ENCODE peak calls at places on chromosomes 12 and 14, in five cellular contexts. One of them, this sample, is unnamed.

GRCh38 chr12:10717410-10717809 is 5.7 kb downstream of the YBX3 start:
- DNase-seq in PC-3: no peak
- DNase-seq in colonic mucosa: no peak
- DNase-seq in upper lobe of right lung: no peak
- DNase-seq in ovary: no peak
- DNase-seq in this sample: no peak

GRCh38 chr14:53325176-53325806 is 172.2 kb upstream of the DDHD1 start:
- DNase-seq in PC-3: peak
- DNase-seq in colonic mucosa: no peak
- DNase-seq in upper lobe of right lung: no peak
- DNase-seq in ovary: no peak
- DNase-seq in this sample: no peak

GRCh38 chr14:45070215-45070614 is 13.7 kb upstream of the PRPF39 start:
- DNase-seq in PC-3: peak
- DNase-seq in colonic mucosa: no peak
- DNase-seq in upper lobe of right lung: no peak
- DNase-seq in ovary: no peak
- DNase-seq in this sample: no peak

GRCh38 chr12:31005944-31006361 is 67.7 kb upstream of the DDX11 start:
- DNase-seq in PC-3: peak
- DNase-seq in colonic mucosa: no peak
- DNase-seq in upper lobe of right lung: peak
- DNase-seq in ovary: no peak
- DNase-seq in this sample: no peak

GRCh38 chr12:20463920-20464524 is 95.7 kb downstream of the PDE3A start:
- DNase-seq in PC-3: peak
- DNase-seq in colonic mucosa: no peak
- DNase-seq in upper lobe of right lung: no peak
- DNase-seq in ovary: no peak
- DNase-seq in this sample: no peak

GRCh38 chr12:38934696-38935095 is 29.3 kb upstream of the CPNE8 start:
- DNase-seq in PC-3: peak
- DNase-seq in colonic mucosa: no peak
- DNase-seq in upper lobe of right lung: no peak
- DNase-seq in ovary: no peak
- DNase-seq in this sample: no peak

GRCh38 chr12:103561174-103561573 is 25.9 kb upstream of the STAB2 start:
- DNase-seq in PC-3: peak
- DNase-seq in colonic mucosa: no peak
- DNase-seq in upper lobe of right lung: no peak
- DNase-seq in ovary: no peak
- DNase-seq in this sample: no peak

GRCh38 chr12:16766736-16767135 is 160.8 kb upstream of the LMO3 start:
- DNase-seq in PC-3: no peak
- DNase-seq in colonic mucosa: no peak
- DNase-seq in upper lobe of right lung: no peak
- DNase-seq in ovary: no peak
- DNase-seq in this sample: no peak

GRCh38 chr12:450438-450837 is 9.3 kb upstream of the B4GALNT3 start:
- DNase-seq in PC-3: no peak
- DNase-seq in colonic mucosa: peak
- DNase-seq in upper lobe of right lung: no peak
- DNase-seq in ovary: no peak
- DNase-seq in this sample: no peak

GRCh38 chr12:6361834-6362233 is 13.5 kb downstream of the SCNN1A start:
- DNase-seq in PC-3: peak
- DNase-seq in colonic mucosa: peak
- DNase-seq in upper lobe of right lung: peak
- DNase-seq in ovary: no peak
- DNase-seq in this sample: peak

GRCh38 chr12:19893514-19893913 is 454.2 kb downstream of the AEBP2 start:
- DNase-seq in PC-3: peak
- DNase-seq in colonic mucosa: no peak
- DNase-seq in upper lobe of right lung: no peak
- DNase-seq in ovary: no peak
- DNase-seq in this sample: no peak

GRCh38 chr12:29309320-29309902 is 71.6 kb downstream of the ERGIC2 start:
- DNase-seq in PC-3: peak
- DNase-seq in colonic mucosa: no peak
- DNase-seq in upper lobe of right lung: no peak
- DNase-seq in ovary: no peak
- DNase-seq in this sample: no peak

GRCh38 chr14:57169901-57170300 is 98.8 kb downstream of the EXOC5 start:
- DNase-seq in PC-3: no peak
- DNase-seq in colonic mucosa: no peak
- DNase-seq in upper lobe of right lung: no peak
- DNase-seq in ovary: no peak
- DNase-seq in this sample: no peak

GRCh38 chr12:77553976-77554619 is 276.6 kb upstream of the NAV3 start:
- DNase-seq in PC-3: no peak
- DNase-seq in colonic mucosa: no peak
- DNase-seq in upper lobe of right lung: no peak
- DNase-seq in ovary: no peak
- DNase-seq in this sample: no peak

GRCh38 chr14:61695695-61696527 is 598 bp downstream of the HIF1A start:
- DNase-seq in PC-3: peak
- DNase-seq in colonic mucosa: peak
- DNase-seq in upper lobe of right lung: peak
- DNase-seq in ovary: peak
- DNase-seq in this sample: peak

GRCh38 chr12:47068539-47068938 is 10.9 kb upstream of the PCED1B start:
- DNase-seq in PC-3: no peak
- DNase-seq in colonic mucosa: no peak
- DNase-seq in upper lobe of right lung: no peak
- DNase-seq in ovary: no peak
- DNase-seq in this sample: no peak

GRCh38 chr12:68319988-68320623 is 12.1 kb downstream of the MDM1 start:
- DNase-seq in PC-3: no peak
- DNase-seq in colonic mucosa: no peak
- DNase-seq in upper lobe of right lung: no peak
- DNase-seq in ovary: peak
- DNase-seq in this sample: no peak

GRCh38 chr12:47316609-47317049 is 236.9 kb upstream of the AMIGO2 start:
- DNase-seq in PC-3: no peak
- DNase-seq in colonic mucosa: no peak
- DNase-seq in upper lobe of right lung: no peak
- DNase-seq in ovary: no peak
- DNase-seq in this sample: no peak

GRCh38 chr12:120628919-120629318 is 11.5 kb upstream of the CABP1 start:
- DNase-seq in PC-3: no peak
- DNase-seq in colonic mucosa: peak
- DNase-seq in upper lobe of right lung: peak
- DNase-seq in ovary: no peak
- DNase-seq in this sample: peak
- TF ChIP-seq CTCF in PC-3: peak
- TF ChIP-seq CTCF in colonic mucosa: no peak
- TF ChIP-seq CTCF in upper lobe of right lung: no peak
- TF ChIP-seq CTCF in ovary: no peak
- TF ChIP-seq CTCF in this sample: no peak

DNA sequence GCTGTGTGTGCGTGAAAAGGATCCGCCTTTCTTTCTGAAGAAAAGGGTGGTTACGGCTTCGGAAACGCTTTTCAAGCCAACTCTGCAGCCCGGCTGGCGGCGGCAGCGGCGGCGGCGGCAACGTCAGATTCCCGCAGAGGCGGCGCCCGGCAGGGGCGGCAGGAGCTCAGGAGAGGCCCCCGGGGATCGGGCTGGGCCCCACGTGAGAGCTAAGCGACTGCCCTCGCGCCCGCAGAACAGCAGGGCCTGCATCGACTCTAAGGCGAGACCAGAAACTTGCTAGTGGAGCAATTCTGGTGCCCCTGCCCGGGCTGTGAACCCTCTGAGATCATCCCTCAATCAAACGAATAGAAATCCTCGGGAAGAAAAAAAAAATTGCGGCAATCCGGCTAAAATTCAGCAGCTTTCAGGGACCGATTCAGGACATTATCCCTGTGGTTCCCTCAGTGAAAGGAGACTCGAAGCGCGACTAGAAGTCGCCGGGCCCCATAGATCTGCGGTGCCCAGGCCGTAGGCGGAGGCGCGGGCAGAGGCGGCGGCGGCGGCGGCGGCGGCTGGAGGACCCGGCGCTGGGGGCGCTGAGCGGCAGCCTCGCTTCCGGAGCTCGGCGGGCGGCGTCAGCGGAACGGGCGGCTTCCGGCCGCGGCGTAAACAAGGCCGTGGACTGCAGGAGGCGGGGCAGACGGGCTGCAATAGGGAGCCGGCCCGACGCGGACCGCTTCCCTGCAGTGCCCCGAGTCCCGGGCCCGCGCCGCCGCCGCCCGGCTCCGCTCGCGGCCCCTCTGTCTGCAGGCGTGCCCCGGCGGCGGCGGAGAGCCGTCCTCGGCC is at the start of gene KLHDC2:
- DNase-seq in PC-3: peak
- DNase-seq in colonic mucosa: peak
- DNase-seq in upper lobe of right lung: peak
- DNase-seq in ovary: peak
- DNase-seq in this sample: peak
- TF ChIP-seq CTCF in PC-3: peak
- TF ChIP-seq CTCF in colonic mucosa: no peak
- TF ChIP-seq CTCF in upper lobe of right lung: peak
- TF ChIP-seq CTCF in ovary: peak
- TF ChIP-seq CTCF in this sample: peak

GRCh38 chr12:13962699-13963098 is 18.7 kb downstream of the GRIN2B start:
- DNase-seq in PC-3: peak
- DNase-seq in colonic mucosa: no peak
- DNase-seq in upper lobe of right lung: no peak
- DNase-seq in ovary: no peak
- DNase-seq in this sample: no peak
- TF ChIP-seq CTCF in PC-3: peak
- TF ChIP-seq CTCF in colonic mucosa: no peak
- TF ChIP-seq CTCF in upper lobe of right lung: no peak
- TF ChIP-seq CTCF in ovary: no peak
- TF ChIP-seq CTCF in this sample: peak

GRCh38 chr12:27709212-27709931 is 1.3 kb upstream of the MRPS35 start:
- DNase-seq in PC-3: no peak
- DNase-seq in colonic mucosa: no peak
- DNase-seq in upper lobe of right lung: no peak
- DNase-seq in ovary: no peak
- DNase-seq in this sample: no peak

GRCh38 chr12:27705263-27705662 is 5.4 kb upstream of the MRPS35 start:
- DNase-seq in PC-3: no peak
- DNase-seq in colonic mucosa: no peak
- DNase-seq in upper lobe of right lung: no peak
- DNase-seq in ovary: no peak
- DNase-seq in this sample: no peak

GRCh38 chr12:27707216-27707615 is 3.4 kb upstream of the MRPS35 start:
- DNase-seq in PC-3: no peak
- DNase-seq in colonic mucosa: no peak
- DNase-seq in upper lobe of right lung: no peak
- DNase-seq in ovary: no peak
- DNase-seq in this sample: no peak

DNA sequence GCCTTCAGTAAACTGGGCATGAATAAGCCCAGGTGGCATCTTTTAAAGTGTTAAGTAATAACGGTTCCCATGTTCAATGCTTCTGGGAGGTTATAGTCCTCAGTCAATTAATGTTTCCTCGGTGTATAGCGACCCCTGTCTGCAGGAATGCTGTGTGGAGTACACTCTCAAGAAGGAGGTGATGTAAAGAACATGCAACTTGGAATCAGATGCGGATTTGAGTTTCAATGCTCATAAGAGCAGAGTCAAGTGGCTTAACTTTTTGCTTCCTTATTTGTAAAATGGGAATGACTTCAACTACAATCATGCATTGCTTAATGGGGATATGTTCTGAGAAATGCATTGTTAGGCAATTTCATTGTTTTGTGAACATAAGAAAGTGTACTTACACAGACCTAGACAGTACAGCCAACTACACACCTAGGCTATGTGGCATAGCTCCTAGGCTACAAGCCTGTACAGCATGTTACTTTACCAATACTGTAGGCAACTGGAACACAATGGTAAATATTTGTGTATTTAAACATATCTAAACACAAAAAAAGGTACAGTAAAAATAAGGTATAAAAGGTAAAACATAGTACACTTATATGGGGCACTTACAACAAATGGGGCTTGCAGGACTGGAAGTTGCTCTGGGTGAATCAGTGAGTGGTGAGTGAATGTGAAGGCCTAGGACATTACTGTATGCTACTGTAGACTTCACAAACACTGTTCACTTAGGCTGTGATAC is 6.7 kb upstream of the MRPS35 start:
- DNase-seq in PC-3: peak
- DNase-seq in colonic mucosa: peak
- DNase-seq in upper lobe of right lung: no peak
- DNase-seq in ovary: peak
- DNase-seq in this sample: no peak
- TF ChIP-seq CTCF in PC-3: peak
- TF ChIP-seq CTCF in colonic mucosa: peak
- TF ChIP-seq CTCF in upper lobe of right lung: peak
- TF ChIP-seq CTCF in ovary: peak
- TF ChIP-seq CTCF in this sample: peak

GRCh38 chr12:90102957-90103652 is 394.5 kb upstream of the ATP2B1 start:
- DNase-seq in PC-3: peak
- DNase-seq in colonic mucosa: peak
- DNase-seq in upper lobe of right lung: no peak
- DNase-seq in ovary: no peak
- DNase-seq in this sample: no peak
- TF ChIP-seq CTCF in PC-3: peak
- TF ChIP-seq CTCF in colonic mucosa: peak
- TF ChIP-seq CTCF in upper lobe of right lung: peak
- TF ChIP-seq CTCF in ovary: no peak
- TF ChIP-seq CTCF in this sample: peak

GRCh38 chr14:59018978-59019377 is 169.5 kb upstream of the DAAM1 start:
- DNase-seq in PC-3: peak
- DNase-seq in colonic mucosa: no peak
- DNase-seq in upper lobe of right lung: no peak
- DNase-seq in ovary: no peak
- DNase-seq in this sample: no peak
- TF ChIP-seq CTCF in PC-3: peak
- TF ChIP-seq CTCF in colonic mucosa: no peak
- TF ChIP-seq CTCF in upper lobe of right lung: no peak
- TF ChIP-seq CTCF in ovary: no peak
- TF ChIP-seq CTCF in this sample: peak

DNA sequence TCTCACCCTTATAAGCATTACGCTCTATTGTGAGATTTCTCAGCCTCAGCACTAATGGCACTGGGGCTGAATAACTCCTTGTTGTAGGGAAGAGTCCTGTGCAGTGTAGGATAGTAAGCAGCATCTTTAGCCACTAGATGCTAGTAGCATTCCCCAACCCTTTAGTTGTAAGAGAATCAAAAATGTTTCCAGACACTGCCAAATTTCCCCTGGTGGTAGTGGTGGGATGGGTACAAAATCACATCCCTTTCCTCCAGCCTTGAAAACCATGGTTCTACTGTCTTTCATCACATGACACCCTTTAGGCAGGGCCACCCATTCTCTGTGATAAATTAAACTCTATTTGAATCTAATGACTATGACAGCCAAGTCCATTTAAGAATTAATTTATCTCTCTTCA is 199.3 kb downstream of the ANO4 start:
- DNase-seq in PC-3: no peak
- DNase-seq in colonic mucosa: no peak
- DNase-seq in upper lobe of right lung: no peak
- DNase-seq in ovary: no peak
- DNase-seq in this sample: no peak
- TF ChIP-seq CTCF in PC-3: peak
- TF ChIP-seq CTCF in colonic mucosa: no peak
- TF ChIP-seq CTCF in upper lobe of right lung: no peak
- TF ChIP-seq CTCF in ovary: no peak
- TF ChIP-seq CTCF in this sample: peak

This sample was measured in chondrocyte.